ENCODE peak calls at places on chromosomes 12 and 14, in seven cellular contexts. One of them, this sample, is unnamed.

GRCh38 chr12:12723681-12724420 is 6.7 kb downstream of the CDKN1B start:
- DNase-seq in occipital lobe: no peak
- DNase-seq in hippocampal formation: no peak
- DNase-seq in MCF 10A: peak
- DNase-seq in NCI-H1694 treated with DMSO at 0.1 percent for 48 hours: no peak
- DNase-seq in KG1: no peak
- DNase-seq in ELR: peak
- DNase-seq in this sample: no peak

GRCh38 chr12:79674629-79675028 is 16.1 kb downstream of the PAWR start:
- DNase-seq in NCI-H1694 treated with DMSO at 0.1 percent for 48 hours: no peak
- DNase-seq in occipital lobe: no peak
- DNase-seq in ELR: peak
- DNase-seq in MCF 10A: peak
- DNase-seq in hippocampal formation: no peak
- DNase-seq in KG1: no peak
- DNase-seq in this sample: no peak

GRCh38 chr14:63759454-63759853 is 31.6 kb upstream of the SGPP1 start:
- DNase-seq in KG1: no peak
- DNase-seq in occipital lobe: no peak
- DNase-seq in ELR: peak
- DNase-seq in MCF 10A: no peak
- DNase-seq in NCI-H1694 treated with DMSO at 0.1 percent for 48 hours: no peak
- DNase-seq in hippocampal formation: no peak
- DNase-seq in this sample: no peak

GRCh38 chr14:65462411-65462810 is 49.9 kb downstream of the FUT8 start:
- DNase-seq in NCI-H1694 treated with DMSO at 0.1 percent for 48 hours: no peak
- DNase-seq in ELR: peak
- DNase-seq in MCF 10A: no peak
- DNase-seq in hippocampal formation: no peak
- DNase-seq in KG1: no peak
- DNase-seq in occipital lobe: no peak
- DNase-seq in this sample: no peak

GRCh38 chr12:108955225-108955835 is 65.5 kb downstream of the SVOP start:
- DNase-seq in KG1: no peak
- DNase-seq in NCI-H1694 treated with DMSO at 0.1 percent for 48 hours: no peak
- DNase-seq in occipital lobe: no peak
- DNase-seq in hippocampal formation: no peak
- DNase-seq in ELR: no peak
- DNase-seq in MCF 10A: peak
- DNase-seq in this sample: no peak

GRCh38 chr14:104087505-104087904 is 2.0 kb downstream of the ASPG start:
- DNase-seq in MCF 10A: no peak
- DNase-seq in ELR: no peak
- DNase-seq in NCI-H1694 treated with DMSO at 0.1 percent for 48 hours: no peak
- DNase-seq in occipital lobe: no peak
- DNase-seq in KG1: no peak
- DNase-seq in hippocampal formation: no peak
- DNase-seq in this sample: no peak

GRCh38 chr12:38268612-38269011 is 48.0 kb upstream of the ALG10B start:
- DNase-seq in ELR: no peak
- DNase-seq in occipital lobe: no peak
- DNase-seq in NCI-H1694 treated with DMSO at 0.1 percent for 48 hours: no peak
- DNase-seq in hippocampal formation: no peak
- DNase-seq in MCF 10A: no peak
- DNase-seq in KG1: no peak
- DNase-seq in this sample: no peak

GRCh38 chr12:122333142-122334087 is 67.1 kb upstream of the VPS33A start:
- DNase-seq in hippocampal formation: no peak
- DNase-seq in MCF 10A: no peak
- DNase-seq in ELR: no peak
- DNase-seq in NCI-H1694 treated with DMSO at 0.1 percent for 48 hours: no peak
- DNase-seq in occipital lobe: no peak
- DNase-seq in KG1: no peak
- DNase-seq in this sample: no peak

GRCh38 chr14:93381644-93382043 is 34.7 kb downstream of the COX8C start:
- DNase-seq in KG1: no peak
- DNase-seq in occipital lobe: no peak
- DNase-seq in ELR: peak
- DNase-seq in NCI-H1694 treated with DMSO at 0.1 percent for 48 hours: no peak
- DNase-seq in MCF 10A: no peak
- DNase-seq in hippocampal formation: no peak
- DNase-seq in this sample: no peak

GRCh38 chr12:127214196-127214595 is 1052.8 kb upstream of the TMEM132C start:
- DNase-seq in ELR: no peak
- DNase-seq in occipital lobe: no peak
- DNase-seq in hippocampal formation: no peak
- DNase-seq in MCF 10A: no peak
- DNase-seq in NCI-H1694 treated with DMSO at 0.1 percent for 48 hours: no peak
- DNase-seq in KG1: no peak
- DNase-seq in this sample: no peak

GRCh38 chr12:8493084-8493483 is 20.2 kb upstream of the CLEC4D start:
- DNase-seq in MCF 10A: no peak
- DNase-seq in KG1: peak
- DNase-seq in occipital lobe: peak
- DNase-seq in ELR: no peak
- DNase-seq in NCI-H1694 treated with DMSO at 0.1 percent for 48 hours: no peak
- DNase-seq in hippocampal formation: peak
- DNase-seq in this sample: no peak